ENCODE peak calls at places on chromosomes 3 and 15, in four cellular contexts. B, I, K and D are unnamed samples.

GRCh38 chr3:59660376-59660775 is 610.6 kb upstream of the CFAP20DC start:
- DNase-seq in B (no peak), I (no peak), K (no peak), D (no peak)

GRCh38 chr3:178352300-178353021 is 183.8 kb upstream of the KCNMB2 start:
- DNase-seq in B (no peak), I (no peak), K (no peak), D (no peak)

GRCh38 chr3:168284728-168285127 is 189.0 kb upstream of the GOLIM4 start:
- DNase-seq in B (no peak), I (no peak), K (no peak), D (no peak)

GRCh38 chr15:62365795-62366442 is 200.8 kb upstream of the C2CD4B start:
- DNase-seq in B (no peak), I (no peak), K (peak; percentile 30), D (no peak)

GRCh38 chr3:105402287-105402801 is 35.6 kb downstream of the ALCAM start:
- DNase-seq in B (no peak), I (no peak), K (no peak), D (no peak)

GRCh38 chr3:124759666-124760401 is 29.6 kb downstream of the UMPS start:
- DNase-seq in B (no peak), I (no peak), K (no peak), D (no peak)

GRCh38 chr15:43237842-43238470 is 17.1 kb upstream of the EPB42 start:
- DNase-seq in B (no peak), I (no peak), K (no peak), D (no peak)

GRCh38 chr3:13575459-13576061 is 26.6 kb downstream of the FBLN2 start:
- DNase-seq in B (no peak), I (peak; percentile 81), K (no peak), D (no peak)

GRCh38 chr15:74180689-74181602 is 7.4 kb downstream of the ISLR start:
- DNase-seq in B (no peak), I (no peak), K (no peak), D (no peak)

GRCh38 chr3:187677604-187678003 is 7.4 kb upstream of the SST start:
- DNase-seq in B (no peak), I (no peak), K (no peak), D (no peak)

GRCh38 chr3:193240436-193240849 is 579 bp upstream of the PLAAT1 start:
- DNase-seq in B (no peak), I (no peak), K (no peak), D (no peak)

GRCh38 chr15:63203451-63204090 is 14.2 kb downstream of the RAB8B start:
- DNase-seq in B (no peak), I (no peak), K (no peak), D (no peak)

GRCh38 chr3:108985844-108986243 is 32.2 kb upstream of the GUCA1C start:
- DNase-seq in B (no peak), I (no peak), K (no peak), D (no peak)

GRCh38 chr3:9767418-9767817 is 2.3 kb downstream of the CAMK1 start:
- DNase-seq in B (no peak), I (no peak), K (no peak), D (no peak)

GRCh38 chr3:9769012-9769411 is 735 bp downstream of the CAMK1 start:
- DNase-seq in B (no peak), I (no peak), K (no peak), D (no peak)

GRCh38 chr3:9770276-9770812 is 597 bp upstream of the CAMK1 start:
- DNase-seq in B (peak; percentile 52), I (no peak), K (peak; percentile 74), D (no peak)

GRCh38 chr3:9769426-9770275 is at the start of gene CAMK1:
- DNase-seq in B (peak; percentile 85), I (peak; percentile 72), K (peak; percentile 45), D (no peak)

DNA sequence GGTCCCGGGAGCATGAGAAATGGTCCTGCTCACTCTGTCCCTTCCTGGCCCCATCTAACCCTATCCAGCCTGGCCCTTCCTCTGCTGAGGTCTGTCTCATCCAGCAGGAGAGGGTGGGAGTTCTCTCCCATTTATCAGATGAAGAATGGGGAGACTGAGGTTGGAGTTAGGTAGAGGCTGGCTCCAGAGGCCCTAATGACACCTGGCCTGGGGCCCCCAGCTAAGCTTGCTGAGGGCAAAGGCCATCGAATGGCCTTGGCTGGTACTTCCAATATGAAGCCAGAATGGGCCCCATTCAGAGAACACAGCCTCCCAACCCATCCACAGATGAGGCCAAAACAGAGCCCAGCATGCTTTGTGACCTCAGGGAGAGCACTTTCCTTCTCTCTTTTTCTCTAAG is 1.4 kb downstream of the CAMK1 start:
- DNase-seq in B (no peak), I (no peak), K (peak; percentile 25), D (no peak)
- TF ChIP-seq ATF3 in B (no peak), I (no peak), K (no peak), D (no peak)

GRCh38 chr3:39705351-39705900 is 104.0 kb upstream of the MYRIP start:
- DNase-seq in B (no peak), I (no peak), K (no peak), D (no peak)

GRCh38 chr3:39712413-39713048 is 96.9 kb upstream of the MYRIP start:
- DNase-seq in B (no peak), I (no peak), K (no peak), D (no peak)

DNA sequence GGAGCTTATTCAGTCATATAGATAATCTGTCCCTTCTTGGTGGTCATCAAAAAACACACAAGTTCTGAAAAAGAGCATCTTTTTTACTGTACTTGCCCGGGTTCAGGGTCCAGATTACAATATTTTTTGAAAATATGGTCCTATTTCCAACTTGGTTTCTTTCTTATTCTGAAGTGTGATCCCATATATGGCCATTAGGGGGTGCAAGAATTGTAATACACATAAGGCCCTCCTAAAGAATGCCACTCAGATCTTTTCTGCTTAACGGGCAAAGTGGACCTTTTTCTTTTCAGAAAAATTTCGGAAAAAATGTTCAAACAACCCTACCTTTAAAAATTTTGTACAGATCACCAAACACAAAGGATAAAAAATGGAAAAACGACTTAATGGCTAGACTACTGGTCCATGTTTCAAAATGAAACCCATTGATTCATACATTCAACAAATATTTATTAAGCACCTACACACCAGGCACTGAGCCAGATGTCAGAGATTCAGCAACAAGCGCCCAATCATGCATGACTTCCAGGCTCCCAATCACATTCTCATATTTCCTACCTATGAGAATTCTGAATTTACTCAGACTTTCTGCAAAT is 102.0 kb upstream of the MYRIP start:
- DNase-seq in B (no peak), I (peak; percentile 55), K (peak; percentile 13), D (no peak)
- TF ChIP-seq BRCA1 in B (no peak), I (no peak), K (no peak), D (no peak)

DNA sequence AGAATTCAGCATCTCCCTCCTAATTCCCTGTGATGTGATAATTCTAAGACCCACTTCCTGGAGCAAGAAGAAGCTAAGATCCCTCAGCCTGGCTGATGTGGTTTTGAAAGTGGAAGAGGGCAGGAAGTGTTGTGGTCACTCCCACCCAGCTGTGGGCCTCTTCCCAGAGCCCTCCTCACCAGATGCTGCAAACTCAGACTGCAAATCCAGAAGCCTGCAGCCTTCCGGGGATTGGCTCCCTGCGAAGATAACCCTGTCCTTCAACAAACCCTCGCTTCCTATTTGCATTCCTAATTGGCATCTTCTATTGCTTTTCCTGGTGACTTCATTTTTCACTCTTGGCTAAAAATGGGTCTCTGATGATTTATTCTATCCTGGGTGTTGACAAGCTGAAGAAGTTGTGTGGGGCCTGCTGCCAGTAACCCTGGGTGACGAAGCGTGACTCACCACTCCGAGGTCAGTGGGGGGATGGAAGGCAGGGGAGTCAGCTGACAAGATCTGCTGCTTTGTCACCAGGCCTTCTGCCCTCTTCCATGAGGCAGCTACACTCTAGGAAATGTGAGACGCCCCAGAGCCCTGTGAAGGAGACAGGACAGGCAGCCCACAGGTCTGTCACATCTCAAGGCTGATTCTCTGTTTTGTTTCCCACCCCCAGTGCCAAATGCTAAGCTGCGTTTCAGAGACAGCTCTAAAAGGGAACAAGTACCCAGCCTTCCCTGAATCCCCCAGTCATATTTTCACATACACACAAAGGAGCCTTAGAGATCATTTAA is 99.7 kb upstream of the LIPC start:
- DNase-seq in B (no peak), I (peak; percentile 88), K (peak; percentile 92), D (peak; percentile 82)
- TF ChIP-seq ATF3 in B (no peak), I (peak; percentile 100), K (peak; percentile 97), D (peak; percentile 11)

GRCh38 chr3:196662033-196662432 is 22.5 kb downstream of the NRROS start:
- DNase-seq in B (no peak), I (no peak), K (no peak), D (no peak)

GRCh38 chr3:196662711-196663571 is 23.4 kb downstream of the NRROS start:
- DNase-seq in B (no peak), I (peak; percentile 46), K (no peak), D (no peak)

GRCh38 chr3:196670335-196670734 is 30.8 kb downstream of the NRROS start:
- DNase-seq in B (no peak), I (no peak), K (no peak), D (no peak)

GRCh38 chr3:196667056-196667844 is 27.8 kb downstream of the NRROS start:
- DNase-seq in B (no peak), I (no peak), K (no peak), D (no peak)

GRCh38 chr3:196666001-196666867 is 26.7 kb downstream of the NRROS start:
- DNase-seq in B (peak; percentile 74), I (no peak), K (peak; percentile 91), D (no peak)
- TF ChIP-seq BRCA1 in B (no peak), I (no peak), K (no peak), D (no peak)

DNA sequence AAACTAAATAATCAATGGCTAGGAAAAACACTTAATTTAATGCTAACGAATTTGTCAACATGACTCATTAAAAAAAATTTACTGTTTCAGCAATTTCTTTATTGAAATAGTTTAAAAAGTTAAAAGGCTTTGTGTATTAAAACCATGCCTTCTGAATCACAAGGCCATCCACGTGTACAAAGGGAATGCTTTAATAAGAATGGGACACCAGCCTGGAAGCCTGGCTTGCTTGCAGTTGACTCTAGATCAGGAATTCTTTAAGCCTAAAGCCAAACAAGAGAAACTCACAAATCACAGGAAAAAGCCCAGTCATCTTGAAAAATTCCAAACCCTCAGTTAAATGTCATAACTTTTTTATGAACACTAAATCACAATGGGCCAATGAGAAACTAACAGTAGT is 137.6 kb downstream of the PEAK1 start:
- DNase-seq in B (no peak), I (no peak), K (peak; percentile 83), D (no peak)
- TF ChIP-seq ATF3 in B (no peak), I (no peak), K (no peak), D (no peak)

GRCh38 chr3:49747792-49748480 is 24.2 kb upstream of the GMPPB start:
- DNase-seq in B (no peak), I (no peak), K (peak; percentile 57), D (no peak)
- TF ChIP-seq BRCA1 in B (no peak), I (no peak), K (no peak), D (no peak)

GRCh38 chr15:56693761-56694160 is 39.5 kb downstream of the ZNF280D start:
- DNase-seq in B (no peak), I (no peak), K (no peak), D (no peak)
- TF ChIP-seq ATF3 in B (no peak), I (no peak), K (no peak), D (no peak)

GRCh38 chr3:171825222-171825828 is 15.0 kb upstream of the PLD1 start:
- DNase-seq in B (no peak), I (no peak), K (peak; percentile 78), D (no peak)
- TF ChIP-seq BRCA1 in B (no peak), I (no peak), K (no peak), D (no peak)